ENCODE peak calls at places on chromosome 1, in seven cellular contexts. K is stimulated activated CD8-positive, alpha-beta memory T cell treated with anti-CD3 and anti-CD28 coated beads, Interleukin-7, amount 100 ng/mL, for 24 hours; X is posterior vena cava; N is COLO829; U is GM19239; H is pons; L is A673. Z is an unnamed sample.

GRCh38 chr1:4161271-4162006 is 261.4 kb upstream of the C1orf174 start:
- DNase-seq in U (no peak), H (no peak), N (no peak), K (no peak), L (no peak), X (peak; percentile 60), Z (no peak)

GRCh38 chr1:224884428-224884827 is 45.0 kb upstream of the DNAH14 start:
- DNase-seq in U (no peak), H (no peak), K (no peak), X (no peak), N (peak; percentile 39), L (peak; percentile 31), Z (no peak)

GRCh38 chr1:206926286-206926685 is 4.5 kb upstream of the FCMR start:
- DNase-seq in X (no peak), K (no peak), L (no peak), U (no peak), H (no peak), N (no peak), Z (no peak)

GRCh38 chr1:110816945-110817344 is 56.0 kb upstream of the CD53 start:
- DNase-seq in X (no peak), L (no peak), K (no peak), U (no peak), H (no peak), N (no peak), Z (no peak)

GRCh38 chr1:7717769-7718368 is 53.2 kb upstream of the VAMP3 start:
- DNase-seq in X (no peak), H (no peak), K (no peak), L (no peak), N (no peak), U (no peak), Z (no peak)

GRCh38 chr1:200890818-200891773 is 3.6 kb upstream of the INAVA start:
- DNase-seq in X (no peak), K (no peak), H (no peak), U (no peak), L (peak; percentile 56), N (peak; percentile 58), Z (peak; percentile 18)

GRCh38 chr1:33350611-33351280 is 29.8 kb upstream of the A3GALT2 start:
- DNase-seq in L (no peak), U (no peak), N (no peak), K (no peak), X (no peak), H (no peak), Z (no peak)

GRCh38 chr1:109815809-109816791 is 52.4 kb upstream of the EPS8L3 start:
- DNase-seq in K (no peak), X (no peak), N (no peak), H (peak; percentile 65), L (no peak), U (peak; percentile 52), Z (no peak)

GRCh38 chr1:68121536-68121935 is 71.1 kb upstream of the DIRAS3 start:
- DNase-seq in U (no peak), X (no peak), N (peak; percentile 40), K (no peak), L (no peak), H (no peak), Z (peak; percentile 78)

GRCh38 chr1:46174448-46175231 is at the start of gene TSPAN1:
- DNase-seq in H (no peak), X (no peak), U (no peak), N (no peak), K (no peak), L (no peak), Z (no peak)

GRCh38 chr1:214280386-214281029 is 451 bp upstream of the SMYD2 start:
- DNase-seq in N (no peak), X (peak; percentile 84), K (no peak), U (no peak), H (peak; percentile 28), L (no peak), Z (peak; percentile 73)

GRCh38 chr1:204920511-204920910 is 49.8 kb downstream of the NFASC start:
- DNase-seq in X (no peak), K (no peak), L (no peak), N (no peak), U (no peak), H (no peak), Z (no peak)

GRCh38 chr1:219790834-219791615 is 137.3 kb downstream of the SLC30A10 start:
- DNase-seq in X (no peak), K (no peak), N (no peak), U (no peak), H (no peak), L (no peak), Z (no peak)

GRCh38 chr1:150619576-150620509 is 9.6 kb downstream of the ENSA start:
- DNase-seq in U (no peak), N (peak; percentile 90), K (no peak), L (peak; percentile 91), H (no peak), X (no peak), Z (peak; percentile 33)

GRCh38 chr1:48341221-48341620 is 118.7 kb downstream of the SLC5A9 start:
- DNase-seq in N (peak; percentile 22), U (no peak), X (no peak), L (no peak), K (no peak), H (no peak), Z (no peak)

GRCh38 chr1:125087691-125088090 is 3902.9 kb downstream of the SRGAP2C start:
- DNase-seq in K (no peak), H (no peak), L (no peak), X (peak; percentile 64), N (no peak), U (no peak), Z (no peak)

GRCh38 chr1:81834268-81834667 is 33.5 kb downstream of the ADGRL2 start:
- DNase-seq in H (no peak), X (no peak), L (no peak), N (no peak), U (no peak), K (no peak), Z (no peak)

GRCh38 chr1:242147096-242147976 is 148.4 kb upstream of the MAP1LC3C start:
- DNase-seq in K (no peak), L (no peak), U (no peak), H (peak; percentile 56), N (no peak), X (no peak), Z (no peak)

GRCh38 chr1:234933031-234933430 is 195.6 kb downstream of the TOMM20 start:
- DNase-seq in L (no peak), U (no peak), X (no peak), K (no peak), N (no peak), H (no peak), Z (no peak)

GRCh38 chr1:54278941-54279422 is 79.0 kb downstream of the MRPL37 start:
- DNase-seq in K (no peak), X (no peak), L (no peak), H (no peak), U (no peak), N (no peak), Z (no peak)

GRCh38 chr1:152018537-152018936 is 18.3 kb downstream of the S100A11 start:
- DNase-seq in U (no peak), K (no peak), H (no peak), X (no peak), N (no peak), L (peak; percentile 54), Z (no peak)

GRCh38 chr1:9410737-9411297 is 118.1 kb downstream of the SPSB1 start:
- DNase-seq in H (no peak), X (no peak), L (peak; percentile 41), K (no peak), N (no peak), U (no peak), Z (peak; percentile 11)

GRCh38 chr1:15835205-15835740 is 12.2 kb upstream of the SPEN start:
- DNase-seq in H (no peak), L (peak; percentile 68), X (no peak), U (no peak), K (no peak), N (no peak), Z (no peak)

GRCh38 chr1:43206721-43207228 is 34.6 kb downstream of the CFAP57 start:
- DNase-seq in L (peak; percentile 97), H (no peak), X (no peak), N (peak; percentile 76), K (no peak), U (no peak), Z (peak; percentile 96)